ENCODE peak calls at places on chromosomes 5 and 9, in eight cellular contexts. B, J, N, R, V, P, Z and W are unnamed samples. For H3K4me1, the result is how much of the 10 kb centered on the place peaks cover.

GRCh38 chr9:131709741-131710499 is 30.0 kb downstream of the RAPGEF1 start:
- DNase-seq in B (peak), J (no peak), N (no peak), R (no peak), V (no peak), P (no peak), Z (no peak), W (no peak)

GRCh38 chr9:107208121-107208520 is 75.0 kb upstream of the RAD23B start:
- DNase-seq in B (peak), J (no peak), N (no peak), R (no peak), V (no peak), P (no peak), Z (no peak), W (no peak)

GRCh38 chr5:64947031-64947430 is 178.3 kb downstream of the CWC27 start:
- DNase-seq in B (peak), J (no peak), N (no peak), R (no peak), V (no peak), P (no peak), Z (no peak), W (no peak)

GRCh38 chr5:67934976-67935375 is 280.6 kb upstream of the PIK3R1 start:
- DNase-seq in B (no peak), J (no peak), N (no peak), R (no peak), V (no peak), P (no peak), Z (no peak), W (no peak)

GRCh38 chr9:126114850-126115460 is 211.7 kb upstream of the MVB12B start:
- DNase-seq in B (no peak), J (no peak), N (no peak), R (no peak), V (no peak), P (no peak), Z (no peak), W (no peak)

GRCh38 chr5:142433526-142434321 is 108.9 kb upstream of the SPRY4 start:
- DNase-seq in B (peak), J (no peak), N (no peak), R (no peak), V (no peak), P (no peak), Z (no peak), W (no peak)

GRCh38 chr5:167796636-167797035 is 494.8 kb upstream of the WWC1 start:
- DNase-seq in B (no peak), J (no peak), N (no peak), R (no peak), V (no peak), P (no peak), Z (no peak), W (no peak)

GRCh38 chr5:141874262-141874964 is 3.8 kb downstream of the PCDH1 start:
- DNase-seq in B (no peak), J (peak), N (peak), R (no peak), V (no peak), P (peak), Z (peak), W (peak)

GRCh38 chr9:34486572-34486971 is 28.0 kb downstream of the DNAI1 start:
- DNase-seq in B (no peak), J (no peak), N (no peak), R (no peak), V (no peak), P (no peak), Z (no peak), W (no peak)

GRCh38 chr5:80127037-80127642 is 92.0 kb downstream of the THBS4 start:
- DNase-seq in B (peak), J (no peak), N (no peak), R (no peak), V (no peak), P (no peak), Z (no peak), W (no peak)

GRCh38 chr9:121138973-121139372 is 62.7 kb downstream of the RAB14 start:
- DNase-seq in B (no peak), J (no peak), N (no peak), R (no peak), V (no peak), P (no peak), Z (no peak), W (no peak)

GRCh38 chr5:67021522-67022316 is 174.9 kb downstream of the CD180 start:
- DNase-seq in B (peak), J (no peak), N (no peak), R (no peak), V (peak), P (no peak), Z (no peak), W (no peak)

GRCh38 chr9:131521822-131522221 is 9.2 kb downstream of the UCK1 start:
- DNase-seq in B (no peak), J (no peak), N (no peak), R (no peak), V (no peak), P (no peak), Z (no peak), W (no peak)

GRCh38 chr5:114989512-114989911 is 180.2 kb downstream of the TRIM36 start:
- DNase-seq in B (no peak), J (no peak), N (no peak), R (no peak), V (no peak), P (no peak), Z (no peak), W (no peak)

GRCh38 chr9:98523231-98523901 is 185.4 kb downstream of the GABBR2 start:
- DNase-seq in B (peak), J (no peak), N (no peak), R (no peak), V (no peak), P (no peak), Z (no peak), W (no peak)

GRCh38 chr9:18338042-18338441 is 135.9 kb upstream of the ADAMTSL1 start:
- DNase-seq in B (no peak), J (no peak), N (no peak), R (no peak), V (no peak), P (no peak), Z (no peak), W (no peak)

GRCh38 chr9:117034862-117035261 is 347.8 kb downstream of the TRIM32 start:
- DNase-seq in B (peak), J (no peak), N (no peak), R (no peak), V (no peak), P (no peak), Z (peak), W (no peak)

GRCh38 chr5:76542887-76543690 is 80.1 kb downstream of the F2RL2 start:
- DNase-seq in B (peak), J (no peak), N (no peak), R (no peak), V (no peak), P (peak), Z (peak), W (no peak)

GRCh38 chr9:135048758-135049284 is 38.6 kb upstream of the OLFM1 start:
- DNase-seq in B (no peak), J (no peak), N (no peak), R (no peak), V (no peak), P (no peak), Z (no peak), W (no peak)

GRCh38 chr9:122206118-122207046 is 22.4 kb downstream of the LHX6 start:
- DNase-seq in B (peak), J (no peak), N (no peak), R (no peak), V (no peak), P (no peak), Z (no peak), W (no peak)

GRCh38 chr5:132526290-132526973 is 16.9 kb downstream of the IL5 start:
- DNase-seq in B (peak), J (peak), N (peak), R (peak), V (peak), P (peak), Z (peak), W (peak)

GRCh38 chr5:132530946-132531345 is 12.4 kb downstream of the IL5 start:
- DNase-seq in B (no peak), J (no peak), N (no peak), R (no peak), V (no peak), P (no peak), Z (no peak), W (no peak)

GRCh38 chr5:132525299-132525724 is 18.0 kb downstream of the IL5 start:
- DNase-seq in B (no peak), J (no peak), N (no peak), R (no peak), V (no peak), P (no peak), Z (no peak), W (no peak)

GRCh38 chr5:132526974-132527564 is 16.3 kb downstream of the IL5 start:
- DNase-seq in B (no peak), J (no peak), N (no peak), R (no peak), V (no peak), P (no peak), Z (no peak), W (no peak)

DNA sequence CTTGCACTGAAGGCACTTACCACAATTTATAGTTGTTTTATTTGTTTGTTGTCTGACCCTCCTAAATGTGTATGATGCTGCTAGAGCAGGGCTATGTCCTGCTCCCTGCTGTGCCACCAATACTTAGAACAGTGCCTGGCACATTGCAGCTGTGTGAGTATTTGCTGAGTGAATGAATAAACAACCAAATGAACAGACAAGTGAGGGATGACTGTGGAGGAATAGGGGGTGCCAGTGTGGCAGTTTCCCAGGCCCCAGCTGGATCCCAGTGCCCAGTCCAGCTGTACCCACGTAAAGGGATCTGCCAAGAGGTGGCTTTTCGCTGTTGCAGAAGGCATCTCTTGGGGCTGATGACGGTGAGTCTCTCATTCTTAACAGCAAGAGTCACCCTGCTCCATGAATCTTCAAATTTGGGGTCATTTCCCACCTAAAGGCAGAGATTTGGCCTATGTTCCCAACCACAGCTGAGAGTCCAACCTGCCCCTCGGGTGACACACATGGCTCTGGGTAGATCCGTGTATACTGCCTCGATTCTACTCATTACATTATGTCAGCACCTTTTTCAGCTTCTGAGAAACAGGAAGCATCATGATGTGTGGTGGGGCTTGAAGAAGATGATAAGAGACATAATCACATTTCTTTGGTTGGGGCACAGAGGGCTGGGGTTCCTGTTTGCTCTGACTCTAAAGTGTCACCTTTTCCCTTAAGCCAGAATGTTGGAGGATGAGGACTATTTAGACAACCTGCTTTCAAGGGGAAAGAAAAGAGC is 14.3 kb downstream of the IL5 start:
- DNase-seq in B (no peak), J (no peak), N (no peak), R (no peak), V (no peak), P (no peak), Z (no peak), W (no peak)
- H3K4me1 ChIP-seq in B (under half), J (under half), N (under half), R (under half), V (under half), P (under half), Z (under half), W (under half)

GRCh38 chr5:125696762-125697161 is 726.4 kb upstream of the GRAMD2B start:
- DNase-seq in B (peak), J (no peak), N (peak), R (no peak), V (no peak), P (no peak), Z (no peak), W (no peak)

GRCh38 chr5:125699860-125700259 is 723.3 kb upstream of the GRAMD2B start:
- DNase-seq in B (peak), J (no peak), N (no peak), R (no peak), V (no peak), P (no peak), Z (peak), W (no peak)

GRCh38 chr5:125698420-125698819 is 724.8 kb upstream of the GRAMD2B start:
- DNase-seq in B (no peak), J (no peak), N (no peak), R (no peak), V (no peak), P (no peak), Z (no peak), W (no peak)

GRCh38 chr5:125700380-125700856 is 722.8 kb upstream of the GRAMD2B start:
- DNase-seq in B (peak), J (no peak), N (no peak), R (no peak), V (no peak), P (peak), Z (peak), W (peak)

GRCh38 chr5:125695994-125696679 is 727.1 kb upstream of the GRAMD2B start:
- DNase-seq in B (peak), J (no peak), N (no peak), R (no peak), V (no peak), P (no peak), Z (no peak), W (no peak)
- TF ChIP-seq CTCF in B (no peak), J (no peak), N (no peak), R (no peak), V (no peak), P (no peak), Z (no peak), W (no peak)

GRCh38 chr5:39062530-39062929 is 11.7 kb downstream of the RICTOR start:
- DNase-seq in B (no peak), J (no peak), N (no peak), R (no peak), V (no peak), P (no peak), Z (no peak), W (no peak)

GRCh38 chr5:39063037-39063436 is 11.2 kb downstream of the RICTOR start:
- DNase-seq in B (no peak), J (no peak), N (no peak), R (no peak), V (no peak), P (no peak), Z (no peak), W (no peak)

GRCh38 chr5:39068099-39068498 is 6.1 kb downstream of the RICTOR start:
- DNase-seq in B (no peak), J (no peak), N (no peak), R (no peak), V (no peak), P (no peak), Z (no peak), W (no peak)

GRCh38 chr5:39062104-39062503 is 12.1 kb downstream of the RICTOR start:
- DNase-seq in B (no peak), J (no peak), N (no peak), R (no peak), V (no peak), P (no peak), Z (no peak), W (no peak)

GRCh38 chr5:39064450-39064849 is 9.7 kb downstream of the RICTOR start:
- DNase-seq in B (no peak), J (no peak), N (no peak), R (no peak), V (no peak), P (no peak), Z (no peak), W (no peak)
- H3K4me1 ChIP-seq in B (under half), J (under half), N (half or more), R (under half), V (under half), P (under half), Z (under half), W (under half)

DNA sequence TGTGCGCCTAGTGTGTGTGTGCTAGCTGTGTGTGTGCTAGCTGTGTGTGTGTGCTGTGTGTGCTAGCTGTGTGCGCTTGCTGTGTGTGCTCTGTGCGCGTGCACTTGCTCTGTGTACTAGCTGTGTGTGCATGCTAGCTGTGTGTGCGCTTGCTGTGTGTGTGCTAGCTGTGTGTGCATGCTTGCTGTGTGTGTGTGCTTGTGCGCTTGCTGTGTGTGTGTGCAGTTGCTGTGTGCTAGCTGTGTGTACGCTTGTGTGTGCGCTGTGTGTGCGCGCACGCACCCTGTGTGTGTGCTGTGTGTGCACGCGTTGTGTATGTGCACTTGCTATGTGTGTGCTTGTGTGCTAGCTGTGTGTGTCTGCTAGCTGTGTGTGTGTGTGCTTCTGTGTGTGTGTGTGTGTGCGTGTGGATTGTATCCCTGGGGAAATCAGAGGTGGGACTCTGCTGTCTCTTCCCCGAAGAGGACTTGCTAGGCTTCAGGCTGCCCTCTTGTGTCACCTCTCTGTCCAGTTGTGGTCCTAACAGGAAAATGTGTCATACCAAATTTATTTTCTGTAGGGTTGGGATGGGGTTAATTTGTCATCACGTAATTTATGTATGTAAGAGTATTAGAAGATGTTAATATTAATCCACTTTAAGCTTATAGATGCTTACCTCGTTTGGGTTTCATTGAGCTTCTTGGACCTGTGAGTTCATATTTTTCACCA is 38.9 kb downstream of the TPPP start:
- DNase-seq in B (no peak), J (no peak), N (no peak), R (no peak), V (no peak), P (no peak), Z (no peak), W (no peak)
- TF ChIP-seq CTCF in B (no peak), J (no peak), N (no peak), R (no peak), V (no peak), P (no peak), Z (no peak), W (no peak)

GRCh38 chr5:169801324-169801777 is 164.3 kb downstream of the DOCK2 start:
- DNase-seq in B (peak), J (no peak), N (no peak), R (no peak), V (peak), P (no peak), Z (no peak), W (no peak)
- H3K4me1 ChIP-seq in B (under half), J (under half), N (under half), R (under half), V (half or more), P (under half), Z (under half), W (under half)